ENCODE peak calls at places on chromosomes 13 and 19, in six cellular contexts. One of them, this sample, is unnamed.

GRCh38 chr19:36203293-36203692 is 11.2 kb downstream of the ZNF565 start:
- DNase-seq in NCI-H1092: no peak
- DNase-seq in AG04449: no peak
- DNase-seq in activated naive CD8-positive, alpha-beta T cell treated with anti-CD3 and anti-CD28 coated beads, Interleukin-2, amount 50 U/mL, for 24 hours: no peak
- DNase-seq in NCI-H524 treated with DMSO at 0.1 percent for 48 hours: no peak
- DNase-seq in H4: no peak
- DNase-seq in this sample: no peak

GRCh38 chr19:21568816-21569496 is 63.6 kb downstream of the ZNF429 start:
- DNase-seq in NCI-H1092: peak; percentile 77
- DNase-seq in AG04449: no peak
- DNase-seq in activated naive CD8-positive, alpha-beta T cell treated with anti-CD3 and anti-CD28 coated beads, Interleukin-2, amount 50 U/mL, for 24 hours: peak; percentile 59
- DNase-seq in NCI-H524 treated with DMSO at 0.1 percent for 48 hours: no peak
- DNase-seq in H4: peak; percentile 97
- DNase-seq in this sample: peak; percentile 82

GRCh38 chr19:38718747-38719543 is 25.3 kb downstream of the CAPN12 start:
- DNase-seq in NCI-H1092: no peak
- DNase-seq in AG04449: no peak
- DNase-seq in activated naive CD8-positive, alpha-beta T cell treated with anti-CD3 and anti-CD28 coated beads, Interleukin-2, amount 50 U/mL, for 24 hours: no peak
- DNase-seq in NCI-H524 treated with DMSO at 0.1 percent for 48 hours: no peak
- DNase-seq in H4: peak; percentile 69
- DNase-seq in this sample: peak; percentile 67

GRCh38 chr13:19658192-19658591 is 24.7 kb downstream of the MPHOSPH8 start:
- DNase-seq in NCI-H1092: no peak
- DNase-seq in AG04449: no peak
- DNase-seq in activated naive CD8-positive, alpha-beta T cell treated with anti-CD3 and anti-CD28 coated beads, Interleukin-2, amount 50 U/mL, for 24 hours: no peak
- DNase-seq in NCI-H524 treated with DMSO at 0.1 percent for 48 hours: no peak
- DNase-seq in H4: no peak
- DNase-seq in this sample: no peak

GRCh38 chr13:51697181-51697580 is 106.8 kb downstream of the DHRS12 start:
- DNase-seq in NCI-H1092: no peak
- DNase-seq in AG04449: no peak
- DNase-seq in activated naive CD8-positive, alpha-beta T cell treated with anti-CD3 and anti-CD28 coated beads, Interleukin-2, amount 50 U/mL, for 24 hours: no peak
- DNase-seq in NCI-H524 treated with DMSO at 0.1 percent for 48 hours: no peak
- DNase-seq in H4: no peak
- DNase-seq in this sample: no peak

GRCh38 chr19:10419646-10420443 is 493 bp upstream of the PDE4A start:
- DNase-seq in NCI-H1092: no peak
- DNase-seq in AG04449: no peak
- DNase-seq in activated naive CD8-positive, alpha-beta T cell treated with anti-CD3 and anti-CD28 coated beads, Interleukin-2, amount 50 U/mL, for 24 hours: peak; percentile 68
- DNase-seq in NCI-H524 treated with DMSO at 0.1 percent for 48 hours: peak; percentile 92
- DNase-seq in H4: peak; percentile 79
- DNase-seq in this sample: no peak

GRCh38 chr19:44951179-44952159 is 3.7 kb upstream of the CLPTM1 start:
- DNase-seq in NCI-H1092: peak; percentile 19
- DNase-seq in AG04449: peak; percentile 14
- DNase-seq in activated naive CD8-positive, alpha-beta T cell treated with anti-CD3 and anti-CD28 coated beads, Interleukin-2, amount 50 U/mL, for 24 hours: peak; percentile 56
- DNase-seq in NCI-H524 treated with DMSO at 0.1 percent for 48 hours: peak; percentile 0
- DNase-seq in H4: peak; percentile 48
- DNase-seq in this sample: no peak

GRCh38 chr19:10412257-10412977 is 7.9 kb upstream of the PDE4A start:
- DNase-seq in NCI-H1092: no peak
- DNase-seq in AG04449: no peak
- DNase-seq in activated naive CD8-positive, alpha-beta T cell treated with anti-CD3 and anti-CD28 coated beads, Interleukin-2, amount 50 U/mL, for 24 hours: no peak
- DNase-seq in NCI-H524 treated with DMSO at 0.1 percent for 48 hours: no peak
- DNase-seq in H4: no peak
- DNase-seq in this sample: no peak

GRCh38 chr19:55344444-55344843 is 4.8 kb downstream of the KMT5C start:
- DNase-seq in NCI-H1092: peak; percentile 41
- DNase-seq in AG04449: no peak
- DNase-seq in activated naive CD8-positive, alpha-beta T cell treated with anti-CD3 and anti-CD28 coated beads, Interleukin-2, amount 50 U/mL, for 24 hours: no peak
- DNase-seq in NCI-H524 treated with DMSO at 0.1 percent for 48 hours: no peak
- DNase-seq in H4: peak; percentile 96
- DNase-seq in this sample: no peak

GRCh38 chr13:113403255-113404104 is 39.5 kb upstream of the GRTP1 start:
- DNase-seq in NCI-H1092: no peak
- DNase-seq in AG04449: no peak
- DNase-seq in activated naive CD8-positive, alpha-beta T cell treated with anti-CD3 and anti-CD28 coated beads, Interleukin-2, amount 50 U/mL, for 24 hours: no peak
- DNase-seq in NCI-H524 treated with DMSO at 0.1 percent for 48 hours: no peak
- DNase-seq in H4: no peak
- DNase-seq in this sample: peak; percentile 26

GRCh38 chr13:26616126-26616525 is 58.6 kb downstream of the WASF3 start:
- DNase-seq in NCI-H1092: no peak
- DNase-seq in AG04449: peak; percentile 29
- DNase-seq in activated naive CD8-positive, alpha-beta T cell treated with anti-CD3 and anti-CD28 coated beads, Interleukin-2, amount 50 U/mL, for 24 hours: no peak
- DNase-seq in NCI-H524 treated with DMSO at 0.1 percent for 48 hours: no peak
- DNase-seq in H4: no peak
- DNase-seq in this sample: no peak

GRCh38 chr13:32117696-32118095 is 86.1 kb downstream of the FRY start:
- DNase-seq in NCI-H1092: no peak
- DNase-seq in AG04449: no peak
- DNase-seq in activated naive CD8-positive, alpha-beta T cell treated with anti-CD3 and anti-CD28 coated beads, Interleukin-2, amount 50 U/mL, for 24 hours: no peak
- DNase-seq in NCI-H524 treated with DMSO at 0.1 percent for 48 hours: no peak
- DNase-seq in H4: peak; percentile 64
- DNase-seq in this sample: peak; percentile 64

GRCh38 chr19:14118165-14119051 is 846 bp upstream of the PRKACA start:
- DNase-seq in NCI-H1092: peak; percentile 25
- DNase-seq in AG04449: peak; percentile 47
- DNase-seq in activated naive CD8-positive, alpha-beta T cell treated with anti-CD3 and anti-CD28 coated beads, Interleukin-2, amount 50 U/mL, for 24 hours: peak; percentile 37
- DNase-seq in NCI-H524 treated with DMSO at 0.1 percent for 48 hours: no peak
- DNase-seq in H4: no peak
- DNase-seq in this sample: peak; percentile 90

GRCh38 chr13:32415019-32415418 is 12.9 kb downstream of the N4BP2L1 start:
- DNase-seq in NCI-H1092: no peak
- DNase-seq in AG04449: no peak
- DNase-seq in activated naive CD8-positive, alpha-beta T cell treated with anti-CD3 and anti-CD28 coated beads, Interleukin-2, amount 50 U/mL, for 24 hours: no peak
- DNase-seq in NCI-H524 treated with DMSO at 0.1 percent for 48 hours: no peak
- DNase-seq in H4: no peak
- DNase-seq in this sample: no peak

GRCh38 chr19:14149509-14149994 is 13.2 kb upstream of the ASF1B start:
- DNase-seq in NCI-H1092: no peak
- DNase-seq in AG04449: no peak
- DNase-seq in activated naive CD8-positive, alpha-beta T cell treated with anti-CD3 and anti-CD28 coated beads, Interleukin-2, amount 50 U/mL, for 24 hours: peak; percentile 38
- DNase-seq in NCI-H524 treated with DMSO at 0.1 percent for 48 hours: no peak
- DNase-seq in H4: no peak
- DNase-seq in this sample: peak; percentile 76

GRCh38 chr19:16944626-16945363 is 56.0 kb downstream of the F2RL3 start:
- DNase-seq in NCI-H1092: no peak
- DNase-seq in AG04449: no peak
- DNase-seq in activated naive CD8-positive, alpha-beta T cell treated with anti-CD3 and anti-CD28 coated beads, Interleukin-2, amount 50 U/mL, for 24 hours: no peak
- DNase-seq in NCI-H524 treated with DMSO at 0.1 percent for 48 hours: no peak
- DNase-seq in H4: no peak
- DNase-seq in this sample: no peak

GRCh38 chr13:28347456-28348371 is 147.2 kb downstream of the FLT1 start:
- DNase-seq in NCI-H1092: no peak
- DNase-seq in AG04449: no peak
- DNase-seq in activated naive CD8-positive, alpha-beta T cell treated with anti-CD3 and anti-CD28 coated beads, Interleukin-2, amount 50 U/mL, for 24 hours: no peak
- DNase-seq in NCI-H524 treated with DMSO at 0.1 percent for 48 hours: no peak
- DNase-seq in H4: no peak
- DNase-seq in this sample: no peak

This sample was measured in lower lobe of right lung.